ENCODE peak calls at places on chromosomes 7 and 10, in nine cellular contexts. U, W, G, L, Y, X, V, S and C are unnamed samples. For H3K4me1, the result is how much of the 10 kb centered on the place peaks cover.

GRCh38 chr7:36514289-36515243 is 124.9 kb downstream of the ANLN start:
- DNase-seq in U (no peak), W (no peak), G (no peak), L (no peak), Y (no peak), X (no peak), V (peak), S (no peak), C (no peak)

GRCh38 chr10:133379152-133379800 is at the start of gene PAOX:
- DNase-seq in U (peak), W (peak), G (peak), L (peak), Y (peak), X (no peak), V (no peak), S (peak), C (peak)

GRCh38 chr7:152760384-152761115 is 998 bp downstream of the ACTR3B start:
- DNase-seq in U (no peak), W (no peak), G (no peak), L (no peak), Y (no peak), X (no peak), V (no peak), S (peak), C (no peak)

GRCh38 chr10:24479806-24480205 is 243.9 kb downstream of the ARHGAP21 start:
- DNase-seq in U (no peak), W (no peak), G (no peak), L (no peak), Y (no peak), X (no peak), V (no peak), S (no peak), C (no peak)

GRCh38 chr7:4045450-4045849 is 636.6 kb upstream of the FOXK1 start:
- DNase-seq in U (no peak), W (no peak), G (no peak), L (no peak), Y (no peak), X (no peak), V (no peak), S (no peak), C (no peak)

GRCh38 chr7:130430841-130431713 is 9.7 kb downstream of the CEP41 start:
- DNase-seq in U (no peak), W (no peak), G (no peak), L (peak), Y (no peak), X (no peak), V (no peak), S (peak), C (no peak)

GRCh38 chr10:9957352-9957751 is 1060.3 kb upstream of the CELF2 start:
- DNase-seq in U (no peak), W (no peak), G (no peak), L (no peak), Y (no peak), X (no peak), V (no peak), S (peak), C (no peak)

GRCh38 chr10:114349505-114350211 is 54.6 kb downstream of the AFAP1L2 start:
- DNase-seq in U (no peak), W (no peak), G (peak), L (no peak), Y (no peak), X (peak), V (no peak), S (no peak), C (no peak)

GRCh38 chr10:30583778-30584415 is 45.7 kb downstream of the LYZL2 start:
- DNase-seq in U (peak), W (peak), G (peak), L (peak), Y (peak), X (peak), V (no peak), S (peak), C (peak)

GRCh38 chr7:132865366-132865765 is 216.5 kb downstream of the CHCHD3 start:
- DNase-seq in U (no peak), W (no peak), G (no peak), L (peak), Y (no peak), X (no peak), V (no peak), S (no peak), C (no peak)

GRCh38 chr10:28796606-28797512 is 119.5 kb downstream of the BAMBI start:
- DNase-seq in U (peak), W (peak), G (no peak), L (peak), Y (peak), X (no peak), V (no peak), S (peak), C (no peak)

GRCh38 chr10:29977161-29977560 is 82.2 kb downstream of the JCAD start:
- DNase-seq in U (no peak), W (no peak), G (no peak), L (no peak), Y (no peak), X (no peak), V (no peak), S (no peak), C (no peak)

GRCh38 chr7:114153700-114154099 is 234.9 kb upstream of the PPP1R3A start:
- DNase-seq in U (no peak), W (no peak), G (no peak), L (no peak), Y (no peak), X (no peak), V (no peak), S (no peak), C (no peak)

GRCh38 chr10:29689001-29689400 is 54.2 kb upstream of the SVIL start:
- DNase-seq in U (peak), W (no peak), G (no peak), L (no peak), Y (no peak), X (no peak), V (no peak), S (peak), C (no peak)

GRCh38 chr10:52318822-52319464 is 4.9 kb downstream of the DKK1 start:
- DNase-seq in U (peak), W (no peak), G (no peak), L (no peak), Y (no peak), X (no peak), V (no peak), S (peak), C (no peak)

GRCh38 chr10:129963076-129963830 is 821 bp downstream of the EBF3 start:
- DNase-seq in U (no peak), W (no peak), G (peak), L (no peak), Y (no peak), X (no peak), V (peak), S (peak), C (no peak)

GRCh38 chr7:158651968-158652555 is 52.5 kb downstream of the NCAPG2 start:
- DNase-seq in U (no peak), W (no peak), G (no peak), L (no peak), Y (no peak), X (no peak), V (no peak), S (no peak), C (no peak)

GRCh38 chr7:4682621-4683042 is 537 bp downstream of the FOXK1 start:
- DNase-seq in U (peak), W (peak), G (peak), L (peak), Y (peak), X (peak), V (no peak), S (peak), C (peak)

GRCh38 chr7:79221211-79221610 is 232.3 kb downstream of the MAGI2 start:
- DNase-seq in U (no peak), W (no peak), G (no peak), L (no peak), Y (no peak), X (no peak), V (no peak), S (no peak), C (no peak)

GRCh38 chr7:107017965-107018714 is 26.4 kb upstream of the PRKAR2B start:
- DNase-seq in U (no peak), W (no peak), G (no peak), L (no peak), Y (no peak), X (no peak), V (no peak), S (no peak), C (no peak)

GRCh38 chr7:52711951-52712350 is 323.5 kb upstream of the POM121L12 start:
- DNase-seq in U (no peak), W (no peak), G (no peak), L (no peak), Y (no peak), X (no peak), V (no peak), S (no peak), C (no peak)

GRCh38 chr7:1915326-1915725 is 245.2 kb downstream of the ELFN1 start:
- DNase-seq in U (no peak), W (no peak), G (no peak), L (no peak), Y (no peak), X (no peak), V (no peak), S (no peak), C (no peak)

GRCh38 chr10:132458595-132459251 is 61.7 kb downstream of the PWWP2B start:
- DNase-seq in U (no peak), W (peak), G (no peak), L (peak), Y (peak), X (no peak), V (no peak), S (no peak), C (no peak)

GRCh38 chr10:35641430-35642015 is 573 bp downstream of the FZD8 start:
- DNase-seq in U (peak), W (peak), G (no peak), L (no peak), Y (peak), X (no peak), V (no peak), S (peak), C (no peak)

GRCh38 chr10:132626761-132627735 is 89.5 kb downstream of the INPP5A start:
- DNase-seq in U (no peak), W (no peak), G (peak), L (peak), Y (no peak), X (no peak), V (peak), S (no peak), C (no peak)

GRCh38 chr10:77921395-77921794 is 5.2 kb downstream of the DLG5 start:
- DNase-seq in U (no peak), W (no peak), G (no peak), L (no peak), Y (no peak), X (no peak), V (no peak), S (no peak), C (no peak)

GRCh38 chr7:369981-370621 is 80.1 kb downstream of the FOXL3 start:
- DNase-seq in U (no peak), W (peak), G (peak), L (peak), Y (peak), X (peak), V (peak), S (no peak), C (no peak)

GRCh38 chr10:15821046-15821683 is 39.1 kb downstream of the MINDY3 start:
- DNase-seq in U (no peak), W (no peak), G (no peak), L (no peak), Y (no peak), X (no peak), V (no peak), S (no peak), C (no peak)

GRCh38 chr7:94325121-94325475 is 69.6 kb upstream of the COL1A2 start:
- DNase-seq in U (no peak), W (no peak), G (no peak), L (no peak), Y (no peak), X (no peak), V (no peak), S (no peak), C (no peak)

GRCh38 chr7:94333810-94334209 is 60.9 kb upstream of the COL1A2 start:
- DNase-seq in U (no peak), W (no peak), G (no peak), L (no peak), Y (no peak), X (no peak), V (no peak), S (peak), C (no peak)

GRCh38 chr7:94332571-94332970 is 62.1 kb upstream of the COL1A2 start:
- DNase-seq in U (peak), W (no peak), G (no peak), L (no peak), Y (no peak), X (no peak), V (no peak), S (no peak), C (no peak)

GRCh38 chr7:94335586-94335985 is 59.1 kb upstream of the COL1A2 start:
- DNase-seq in U (no peak), W (no peak), G (no peak), L (no peak), Y (no peak), X (no peak), V (no peak), S (peak), C (no peak)

GRCh38 chr7:94330474-94331027 is 64.1 kb upstream of the COL1A2 start:
- DNase-seq in U (no peak), W (no peak), G (no peak), L (no peak), Y (no peak), X (no peak), V (no peak), S (no peak), C (no peak)
- H3K4me1 ChIP-seq in U (under half), W (under half), G (under half), L (under half), Y (under half), X (under half), V (under half), S (under half), C (under half)

GRCh38 chr10:3069876-3070275 is 2.5 kb downstream of the PFKP start:
- DNase-seq in U (no peak), W (no peak), G (no peak), L (no peak), Y (no peak), X (no peak), V (no peak), S (no peak), C (no peak)

GRCh38 chr10:3074985-3075600 is 7.7 kb downstream of the PFKP start:
- DNase-seq in U (no peak), W (no peak), G (peak), L (no peak), Y (no peak), X (no peak), V (no peak), S (no peak), C (no peak)

GRCh38 chr10:3074145-3074665 is 6.9 kb downstream of the PFKP start:
- DNase-seq in U (no peak), W (no peak), G (peak), L (no peak), Y (no peak), X (no peak), V (no peak), S (peak), C (no peak)

GRCh38 chr10:3071405-3072198 is 4.3 kb downstream of the PFKP start:
- DNase-seq in U (peak), W (no peak), G (no peak), L (no peak), Y (no peak), X (no peak), V (no peak), S (peak), C (no peak)

GRCh38 chr10:3072641-3073360 is 5.5 kb downstream of the PFKP start:
- DNase-seq in U (no peak), W (no peak), G (peak), L (no peak), Y (no peak), X (no peak), V (no peak), S (no peak), C (no peak)
- TF ChIP-seq POLR2A in U (no peak), W (no peak), G (no peak), L (no peak), Y (no peak), X (no peak), V (no peak), S (no peak), C (no peak)

GRCh38 chr10:113051456-113051855 is 101.4 kb downstream of the TCF7L2 start:
- DNase-seq in U (no peak), W (no peak), G (no peak), L (no peak), Y (no peak), X (no peak), V (no peak), S (peak), C (no peak)
- H3K4me1 ChIP-seq in U (half or more), W (under half), G (half or more), L (under half), Y (under half), X (under half), V (half or more), S (under half), C (under half)

DNA sequence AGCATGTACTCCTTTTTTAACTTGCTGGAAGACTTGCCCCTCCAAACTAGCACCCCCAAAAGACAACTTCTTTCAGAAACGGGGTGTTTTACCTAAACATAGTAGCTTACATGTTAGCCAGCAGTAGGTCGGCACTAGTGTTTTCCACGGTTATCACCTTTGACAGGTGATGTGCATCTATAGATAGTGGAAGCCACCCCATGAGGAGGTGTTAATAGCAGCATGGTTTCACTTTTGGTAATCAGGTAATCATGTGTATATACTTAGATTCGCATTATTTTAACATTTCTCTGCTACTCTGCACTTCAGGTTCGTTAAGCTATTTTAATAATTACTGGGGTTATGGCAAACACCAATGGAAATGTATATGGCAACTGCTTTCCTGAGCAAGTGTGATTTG is 17.6 kb downstream of the SRI start:
- DNase-seq in U (no peak), W (no peak), G (no peak), L (no peak), Y (no peak), X (no peak), V (no peak), S (no peak), C (no peak)
- TF ChIP-seq POLR2A in U (no peak), W (no peak), G (no peak), L (no peak), Y (no peak), X (no peak), V (no peak), S (no peak), C (no peak)

DNA sequence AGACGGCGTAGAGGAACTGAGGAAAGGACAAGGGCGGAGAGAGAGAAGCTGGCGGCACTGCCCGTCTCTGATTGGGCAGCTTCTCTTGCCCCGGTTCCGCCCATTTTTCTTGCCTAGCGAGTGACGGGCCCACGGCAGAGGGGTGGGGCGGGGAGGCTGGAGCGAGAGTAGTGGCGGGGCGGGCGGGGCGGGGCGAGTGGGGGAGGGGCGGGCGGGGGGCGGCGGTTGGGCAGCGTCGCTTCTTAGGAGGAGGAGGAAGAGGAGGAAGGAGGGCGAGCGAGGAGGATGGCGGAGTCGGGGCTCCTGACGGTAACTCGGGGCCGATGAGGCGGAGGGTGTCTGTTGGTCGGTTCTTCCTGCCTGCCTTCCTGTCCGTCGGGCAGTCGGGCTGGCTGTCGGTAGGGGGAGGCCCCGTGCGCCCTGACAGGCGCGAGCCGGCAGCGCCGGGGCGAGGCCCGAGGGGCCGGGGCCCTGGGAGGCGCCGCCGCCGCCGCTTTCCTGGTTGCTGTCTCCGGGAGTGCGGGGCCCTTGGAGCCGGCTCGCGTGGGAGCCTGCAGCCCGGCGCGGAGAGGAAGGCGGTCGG is at the start of gene SHOC2:
- DNase-seq in U (no peak), W (peak), G (peak), L (peak), Y (peak), X (peak), V (peak), S (no peak), C (peak)
- H3K4me1 ChIP-seq in U (half or more), W (half or more), G (under half), L (under half), Y (under half), X (under half), V (under half), S (under half), C (under half)

DNA sequence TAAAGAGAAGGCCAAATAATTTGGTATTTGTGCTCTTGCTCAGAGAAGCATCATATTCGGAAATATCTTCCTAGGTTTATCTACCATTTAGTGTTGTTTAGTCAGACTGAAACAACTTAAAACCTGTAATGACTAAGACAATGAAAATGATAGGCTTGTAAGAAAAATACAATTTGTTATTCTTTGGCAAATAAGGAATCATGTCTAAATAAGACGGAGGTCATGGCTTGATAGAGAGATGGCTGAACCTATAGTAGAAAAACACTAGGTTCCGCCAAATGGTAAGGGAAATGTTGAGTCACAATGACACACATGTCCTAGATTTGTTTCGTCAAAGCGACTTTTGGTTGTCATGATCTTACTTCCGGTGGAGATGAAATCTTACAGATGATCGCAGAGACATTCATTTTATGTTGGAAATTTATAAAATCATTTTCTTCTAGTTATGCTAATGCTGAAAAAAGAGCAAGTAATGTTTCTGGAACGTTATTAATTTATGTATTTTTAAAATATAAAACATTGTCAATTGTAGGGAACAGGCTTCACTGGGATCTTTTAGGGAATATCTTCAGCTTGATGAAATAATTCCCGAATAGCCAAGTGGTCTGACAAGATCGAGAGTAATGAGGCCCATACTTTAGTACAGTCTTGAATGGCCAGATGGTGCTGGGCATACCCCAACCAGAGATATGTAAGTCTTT is 1.0 kb downstream of the SRGN start:
- DNase-seq in U (peak), W (no peak), G (no peak), L (no peak), Y (no peak), X (no peak), V (no peak), S (peak), C (no peak)
- TF ChIP-seq POLR2A in U (no peak), W (peak), G (no peak), L (no peak), Y (no peak), X (no peak), V (peak), S (no peak), C (no peak)

GRCh38 chr10:119672291-119672690 is 21.1 kb downstream of the BAG3 start:
- DNase-seq in U (no peak), W (no peak), G (no peak), L (no peak), Y (no peak), X (no peak), V (no peak), S (no peak), C (no peak)
- H3K4me1 ChIP-seq in U (half or more), W (under half), G (under half), L (half or more), Y (under half), X (under half), V (under half), S (under half), C (under half)

DNA sequence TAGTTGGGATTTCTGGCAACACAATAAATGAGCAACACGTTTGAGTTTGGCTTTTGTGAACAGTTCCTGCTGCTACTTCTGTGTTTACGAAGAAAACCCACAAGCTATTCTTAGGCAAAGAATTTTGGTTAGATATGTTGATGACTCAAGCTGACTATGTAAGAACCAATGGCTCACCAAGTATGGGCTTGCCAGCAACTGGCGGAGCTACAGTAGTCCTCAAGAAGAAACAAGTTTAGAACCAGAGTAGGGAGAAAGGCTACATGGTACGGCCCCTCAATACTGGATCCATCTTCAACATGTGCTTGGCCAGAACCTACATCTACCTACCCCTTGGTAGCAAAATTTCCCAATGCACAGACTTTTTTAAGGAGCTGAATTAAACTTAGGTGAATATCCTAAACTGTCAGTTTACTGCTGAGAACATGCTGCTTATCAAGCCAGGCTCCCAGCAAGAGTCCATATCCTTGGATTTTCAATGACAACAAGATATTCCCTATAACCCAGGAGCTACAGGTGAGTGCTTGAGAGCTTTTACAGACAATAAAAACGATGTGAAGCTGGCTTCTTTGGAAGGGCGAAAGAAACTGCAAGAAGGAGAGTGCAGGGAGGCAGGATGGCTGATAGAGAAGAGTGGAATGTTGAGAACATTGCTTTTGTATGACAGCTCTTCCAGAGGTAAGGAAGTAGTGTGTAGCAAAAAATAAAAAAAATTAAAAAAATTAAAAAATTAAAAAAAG is 74.3 kb upstream of the ASAH2 start:
- DNase-seq in U (peak), W (no peak), G (peak), L (peak), Y (peak), X (peak), V (peak), S (peak), C (peak)
- TF ChIP-seq POLR2A in U (no peak), W (no peak), G (no peak), L (no peak), Y (no peak), X (no peak), V (no peak), S (no peak), C (no peak)